ENCODE peak calls at places on chromosomes 3 and 15, in nine cellular contexts. J is heart left ventricle; F is adrenal gland; Z is CD8-positive, alpha-beta memory T cell; P is upper lobe of right lung; S is tibial nerve; G is OCI-LY7; V is CD8-positive, alpha-beta T cell; C is CD4-positive, CD25-positive, alpha-beta regulatory T cell. U is an unnamed sample. For H3K36me3 and H3K4me1, the result is how much of the 10 kb centered on the place peaks cover.

GRCh38 chr3:186909078-186909853 is 21.1 kb upstream of the ST6GAL1 start:
- DNase-seq in J (no peak), F (no peak), Z (peak), P (no peak), S (no peak), G (peak), V (peak), C (peak), U (no peak)

GRCh38 chr3:156776871-156777270 is 49.3 kb upstream of the LEKR1 start:
- DNase-seq in J (no peak), F (no peak), Z (no peak), P (no peak), S (no peak), G (no peak), V (no peak), C (no peak), U (no peak)

GRCh38 chr3:43194490-43195115 is 88.7 kb upstream of the POMGNT2 start:
- DNase-seq in J (no peak), F (no peak), Z (peak), P (no peak), S (no peak), G (no peak), V (peak), C (peak), U (no peak)

GRCh38 chr15:49696441-49696840 is 75.6 kb downstream of the DTWD1 start:
- DNase-seq in J (no peak), F (no peak), Z (no peak), P (no peak), S (no peak), G (no peak), V (no peak), C (no peak), U (no peak)

GRCh38 chr3:141444586-141445285 is 42.1 kb upstream of the RASA2 start:
- DNase-seq in J (no peak), F (no peak), Z (no peak), P (no peak), S (no peak), G (no peak), V (no peak), C (no peak), U (no peak)

GRCh38 chr3:68468695-68469375 is 463.5 kb downstream of the TAFA4 start:
- DNase-seq in J (no peak), F (no peak), Z (no peak), P (no peak), S (no peak), G (no peak), V (no peak), C (no peak), U (no peak)

GRCh38 chr3:61560452-61561373 is 658 bp upstream of the PTPRG start:
- DNase-seq in J (peak), F (peak), Z (no peak), P (peak), S (peak), G (peak), V (no peak), C (no peak), U (peak)

GRCh38 chr3:121096968-121097367 is 189.0 kb downstream of the STXBP5L start:
- DNase-seq in J (no peak), F (no peak), Z (no peak), P (no peak), S (no peak), G (no peak), V (no peak), C (no peak), U (no peak)

GRCh38 chr3:55721716-55722484 is 234.8 kb upstream of the WNT5A start:
- DNase-seq in J (no peak), F (no peak), Z (no peak), P (no peak), S (peak), G (peak), V (no peak), C (no peak), U (no peak)

GRCh38 chr15:100111103-100112060 is 230.4 kb downstream of the ADAMTS17 start:
- DNase-seq in J (peak), F (peak), Z (no peak), P (peak), S (peak), G (peak), V (no peak), C (peak), U (peak)

GRCh38 chr3:26114851-26115250 is 325.0 kb downstream of the OXSM start:
- DNase-seq in J (no peak), F (no peak), Z (no peak), P (no peak), S (no peak), G (no peak), V (no peak), C (no peak), U (no peak)

GRCh38 chr3:26104856-26105255 is 315.0 kb downstream of the OXSM start:
- DNase-seq in J (no peak), F (no peak), Z (no peak), P (no peak), S (no peak), G (peak), V (no peak), C (no peak), U (no peak)

GRCh38 chr3:26106119-26106690 is 316.3 kb downstream of the OXSM start:
- DNase-seq in J (peak), F (no peak), Z (no peak), P (no peak), S (no peak), G (no peak), V (no peak), C (no peak), U (no peak)

DNA sequence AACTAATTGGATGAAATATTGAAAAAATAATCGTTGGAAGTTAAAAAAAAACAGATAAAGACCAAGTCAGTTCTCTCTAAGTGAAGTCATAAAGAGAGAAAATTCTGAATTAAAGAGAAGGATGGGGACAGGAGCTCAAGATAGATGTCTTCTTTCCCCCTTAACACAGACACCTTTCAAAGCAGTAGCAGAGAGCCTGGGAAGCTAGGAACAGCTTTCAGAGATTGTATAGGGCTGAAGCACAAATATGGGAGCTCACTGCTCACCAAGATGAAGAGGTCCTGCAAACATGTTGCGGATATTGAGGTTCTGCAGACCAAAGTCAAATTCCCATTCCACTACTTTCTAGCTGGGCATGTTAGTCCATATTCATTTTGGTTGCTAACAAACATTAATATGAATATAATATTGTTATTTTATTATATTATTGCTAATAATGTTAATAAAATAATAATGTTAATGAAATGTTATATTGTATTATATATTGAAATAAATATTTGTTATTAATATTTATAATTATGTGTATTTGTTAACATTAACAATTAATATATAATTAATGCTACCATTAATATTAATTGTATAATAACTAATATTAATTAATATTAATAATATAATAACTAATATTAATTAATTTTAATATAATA is 319.1 kb downstream of the OXSM start:
- DNase-seq in J (no peak), F (no peak), Z (no peak), P (no peak), S (no peak), G (no peak), V (no peak), C (no peak), U (no peak)
- H3K27ac ChIP-seq in J (no peak), F (no peak), Z (no peak), P (no peak), S (no peak), G (no peak), V (no peak), C (no peak), U (no peak)

GRCh38 chr3:149647285-149647684 is 10.5 kb downstream of the WWTR1 start:
- DNase-seq in J (no peak), F (no peak), Z (no peak), P (no peak), S (no peak), G (no peak), V (no peak), C (no peak), U (no peak)

GRCh38 chr3:149646181-149646766 is 11.6 kb downstream of the WWTR1 start:
- DNase-seq in J (no peak), F (no peak), Z (no peak), P (no peak), S (no peak), G (no peak), V (no peak), C (no peak), U (no peak)

GRCh38 chr3:149650828-149651227 is 7.0 kb downstream of the WWTR1 start:
- DNase-seq in J (no peak), F (no peak), Z (no peak), P (no peak), S (no peak), G (no peak), V (no peak), C (no peak), U (no peak)

GRCh38 chr3:149647812-149648211 is 10.0 kb downstream of the WWTR1 start:
- DNase-seq in J (no peak), F (no peak), Z (no peak), P (no peak), S (no peak), G (no peak), V (no peak), C (no peak), U (no peak)

DNA sequence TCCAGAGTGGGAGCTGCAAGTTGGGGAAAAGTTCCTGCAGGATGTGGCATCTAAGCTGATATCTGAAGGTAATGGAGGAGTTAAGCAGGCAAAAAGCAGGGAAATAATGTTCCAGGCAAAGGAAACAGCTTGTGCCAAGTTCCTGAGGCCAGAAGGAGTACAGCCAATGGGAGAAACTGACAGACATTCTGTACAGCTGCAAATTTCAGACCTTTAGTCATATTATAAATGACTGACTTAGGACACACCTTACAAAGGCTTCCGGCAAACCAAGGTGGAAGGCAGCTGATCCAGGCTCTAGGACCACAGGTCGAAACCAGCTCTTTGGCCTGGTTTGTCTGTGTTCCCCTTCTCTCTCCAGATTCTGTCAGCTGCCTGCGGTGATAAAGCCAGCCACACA is 9.3 kb downstream of the WWTR1 start:
- DNase-seq in J (no peak), F (no peak), Z (no peak), P (no peak), S (no peak), G (no peak), V (no peak), C (no peak), U (no peak)
- H3K36me3 ChIP-seq in J (under half), F (under half), Z (under half), P (under half), S (under half), G (under half), V (under half), C (under half), U (under half)

DNA sequence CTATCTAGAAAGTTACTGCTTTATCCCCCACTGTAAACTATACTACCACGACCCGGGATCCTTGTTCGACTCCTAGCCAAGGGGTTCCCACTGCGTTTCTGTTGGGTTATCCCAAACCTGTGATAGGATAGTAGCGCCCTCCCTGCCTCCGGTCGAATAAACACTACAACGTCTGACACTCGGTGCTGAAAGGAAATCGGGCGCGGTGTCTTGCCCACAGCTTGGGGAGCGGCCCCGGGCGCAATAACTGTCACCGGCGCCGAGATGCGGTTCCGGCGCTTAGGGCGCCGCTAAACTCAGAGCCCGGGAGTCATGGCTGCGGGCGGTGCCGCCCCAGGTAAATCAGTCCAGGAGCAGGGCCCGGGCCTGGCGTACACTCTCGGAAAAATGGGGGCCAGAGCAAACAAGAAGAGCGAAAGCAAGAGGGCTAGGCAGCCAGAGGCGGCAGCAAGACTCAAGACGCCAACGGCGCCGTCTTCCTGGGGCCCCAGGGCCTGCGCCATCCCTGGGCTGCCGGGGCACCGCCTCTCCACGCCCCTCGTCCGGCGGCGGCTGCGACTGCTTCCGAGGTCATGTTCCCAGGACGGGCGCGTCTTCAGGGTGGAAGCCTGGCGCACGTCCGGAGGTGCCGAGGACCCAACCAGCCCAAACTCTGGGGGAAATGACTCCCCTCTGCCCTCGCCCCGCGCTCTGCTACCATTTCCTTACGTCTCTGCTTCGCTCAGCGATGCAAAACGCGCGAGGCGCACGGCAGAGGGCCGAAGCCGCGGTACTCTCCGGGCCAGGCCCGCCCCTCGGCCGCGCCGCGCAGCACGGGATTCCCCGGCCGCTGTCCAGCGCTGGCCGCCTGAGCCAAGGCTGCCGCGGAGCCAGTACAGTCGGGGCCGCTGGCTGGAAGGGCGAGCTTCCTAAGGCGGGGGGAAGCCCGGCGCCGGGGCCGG is at the start of gene DUT:
- DNase-seq in J (peak), F (peak), Z (peak), P (peak), S (peak), G (peak), V (peak), C (peak), U (peak)
- H3K4me1 ChIP-seq in J (under half), F (under half), Z (under half), P (under half), S (under half), G (half or more), V (under half), C (under half), U (under half)

GRCh38 chr3:35817212-35817611 is 177.9 kb downstream of the ARPP21 start:
- DNase-seq in J (no peak), F (no peak), Z (no peak), P (no peak), S (no peak), G (no peak), V (no peak), C (no peak), U (no peak)

DNA sequence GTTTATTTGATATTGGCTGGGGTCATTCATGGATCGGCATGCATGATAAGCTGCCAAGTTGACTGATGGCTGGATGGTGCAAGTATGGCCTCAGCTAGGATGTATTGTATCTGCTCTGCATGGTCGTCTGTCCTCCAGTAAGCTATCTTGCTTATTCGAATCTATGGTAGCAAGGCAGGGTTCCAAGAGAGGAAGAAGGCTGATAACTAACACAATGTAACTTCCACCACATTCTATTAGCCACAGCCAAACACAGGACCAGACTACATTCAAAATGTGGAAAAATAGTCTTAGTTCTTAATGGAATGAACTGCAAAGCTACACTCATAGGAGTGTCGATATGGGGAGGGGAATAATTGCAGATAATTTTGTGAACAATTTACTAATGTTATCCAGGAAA is 175.2 kb downstream of the ARPP21 start:
- DNase-seq in J (no peak), F (no peak), Z (no peak), P (no peak), S (no peak), G (no peak), V (no peak), C (no peak), U (no peak)
- H3K27ac ChIP-seq in J (no peak), F (no peak), Z (no peak), P (no peak), S (no peak), G (no peak), V (no peak), C (no peak), U (no peak)

GRCh38 chr15:78444255-78444654 is 6.2 kb downstream of the IREB2 start:
- DNase-seq in J (no peak), F (no peak), Z (no peak), P (no peak), S (no peak), G (no peak), V (no peak), C (no peak), U (no peak)
- H3K36me3 ChIP-seq in J (under half), F (under half), Z (under half), P (half or more), S (under half), G (half or more), V (under half), C (half or more), U (under half)

GRCh38 chr15:95840004-95840403 is 490.5 kb upstream of the NR2F2 start:
- DNase-seq in J (peak), F (peak), Z (no peak), P (no peak), S (peak), G (no peak), V (no peak), C (no peak), U (no peak)

GRCh38 chr15:95842576-95842975 is 487.9 kb upstream of the NR2F2 start:
- DNase-seq in J (no peak), F (no peak), Z (no peak), P (no peak), S (no peak), G (no peak), V (no peak), C (no peak), U (no peak)

GRCh38 chr15:95839367-95839782 is 491.1 kb upstream of the NR2F2 start:
- DNase-seq in J (no peak), F (no peak), Z (no peak), P (no peak), S (no peak), G (no peak), V (no peak), C (peak), U (no peak)

GRCh38 chr15:95845862-95846515 is 484.5 kb upstream of the NR2F2 start:
- DNase-seq in J (peak), F (peak), Z (no peak), P (no peak), S (peak), G (no peak), V (no peak), C (no peak), U (no peak)

DNA sequence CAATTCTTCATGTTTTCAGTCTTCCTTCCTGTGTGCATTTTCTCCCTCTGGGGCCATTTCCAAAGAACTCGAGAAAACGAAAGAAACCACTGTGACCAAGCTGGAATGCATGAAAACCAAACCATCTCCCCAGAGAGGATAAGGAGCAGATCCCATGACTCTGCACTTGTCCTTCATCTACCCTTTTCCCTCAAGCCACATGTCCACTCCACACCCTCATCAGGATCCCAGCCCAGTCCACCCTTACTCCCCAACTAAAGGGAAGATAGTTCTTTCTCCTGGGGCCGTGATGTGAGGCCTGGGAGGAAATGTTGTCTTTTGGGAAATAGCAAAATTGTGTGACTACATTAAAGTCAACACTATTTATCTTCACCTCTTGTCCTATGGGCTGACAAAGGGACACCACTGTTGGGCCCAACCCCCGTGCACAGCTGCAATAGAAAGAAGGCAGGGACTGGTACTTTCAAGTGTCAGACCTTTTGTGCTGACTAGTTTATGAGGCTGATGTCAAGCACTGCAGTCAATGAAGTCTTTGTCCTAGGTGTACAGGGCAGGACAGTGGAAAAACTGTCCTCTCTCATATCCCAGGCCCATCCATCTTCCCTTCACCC is 487.2 kb upstream of the NR2F2 start:
- DNase-seq in J (peak), F (peak), Z (no peak), P (no peak), S (peak), G (no peak), V (no peak), C (no peak), U (no peak)
- H3K4me1 ChIP-seq in J (under half), F (under half), Z (under half), P (under half), S (under half), G (under half), V (under half), C (under half), U (under half)

GRCh38 chr15:45276851-45277250 is 24.8 kb downstream of the SLC28A2 start:
- DNase-seq in J (no peak), F (no peak), Z (no peak), P (no peak), S (peak), G (peak), V (no peak), C (peak), U (no peak)
- H3K27ac ChIP-seq in J (no peak), F (no peak), Z (no peak), P (no peak), S (no peak), G (no peak), V (no peak), C (no peak), U (no peak)

DNA sequence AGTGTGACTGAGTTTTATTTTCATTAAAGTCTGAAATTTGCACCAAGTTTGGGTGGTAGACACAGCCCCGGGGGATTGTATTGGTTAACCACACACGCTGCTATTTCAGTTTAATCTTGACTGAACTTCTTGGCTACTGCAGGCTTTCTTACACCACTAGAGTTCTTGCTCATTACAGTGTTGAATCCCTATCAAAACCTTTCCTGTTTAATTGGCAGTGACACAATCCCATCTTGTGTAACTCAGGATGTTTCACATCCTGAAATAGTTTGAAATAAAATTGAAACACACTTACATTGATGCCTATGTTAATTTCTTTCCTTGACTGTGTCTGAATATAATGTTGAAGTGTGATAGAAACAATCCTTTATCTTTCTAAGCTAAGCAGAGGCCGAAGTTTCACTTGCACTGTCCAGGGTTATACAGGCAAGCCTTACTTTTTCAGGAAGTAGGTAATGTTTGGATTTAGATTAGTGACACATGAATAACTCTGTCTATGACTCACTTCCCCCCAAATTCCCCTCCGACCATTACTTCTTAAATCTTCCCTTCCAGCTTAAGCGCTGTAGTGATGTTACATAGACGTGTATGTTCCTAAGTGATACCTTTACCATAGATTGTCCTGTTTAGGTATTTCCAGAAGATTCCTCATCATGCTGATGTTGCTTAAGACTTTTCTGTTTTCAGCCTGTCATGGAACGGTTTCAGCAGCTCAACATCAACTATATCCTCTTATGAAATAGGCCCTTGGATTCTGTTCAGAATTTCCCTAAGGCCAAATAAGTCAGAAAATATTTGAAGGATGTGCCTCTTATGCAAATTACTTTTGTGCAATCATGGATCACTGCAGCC is 16.8 kb downstream of the ATG7 start:
- DNase-seq in J (no peak), F (no peak), Z (no peak), P (no peak), S (peak), G (no peak), V (no peak), C (no peak), U (no peak)
- H3K36me3 ChIP-seq in J (under half), F (under half), Z (under half), P (under half), S (under half), G (under half), V (under half), C (under half), U (under half)

U was measured in right atrium auricular region.